ENCODE peak calls at places on chromosomes 5 and 9, in seven cellular contexts. N is fibroblast of the aortic adventitia, G is fibroblast of lung, R is A673, O is cardiac fibroblast, P is body of pancreas, S is tibial artery. H is an unnamed sample.

GRCh38 chr5:133827830-133828229 is 140.6 kb downstream of the C5orf15 start:
- DNase-seq in N (no peak), G (no peak), R (no peak), O (no peak), P (no peak), S (no peak), H (no peak)

GRCh38 chr5:67240846-67241245 is 44.2 kb upstream of the CD180 start:
- DNase-seq in N (no peak), G (peak; percentile 57), R (peak; percentile 40), O (no peak), P (no peak), S (no peak), H (no peak)

GRCh38 chr9:15295761-15296405 is 11.1 kb downstream of the TTC39B start:
- DNase-seq in N (peak; percentile 73), G (peak; percentile 88), R (no peak), O (peak; percentile 89), P (peak; percentile 42), S (no peak), H (no peak)

GRCh38 chr9:38180631-38181030 is 111.6 kb upstream of the SHB start:
- DNase-seq in N (no peak), G (no peak), R (no peak), O (no peak), P (no peak), S (no peak), H (no peak)

GRCh38 chr5:172768098-172768572 is 2.9 kb downstream of the DUSP1 start:
- DNase-seq in N (no peak), G (no peak), R (no peak), O (no peak), P (no peak), S (no peak), H (no peak)

GRCh38 chr5:172055421-172055820 is 49.0 kb upstream of the FBXW11 start:
- DNase-seq in N (no peak), G (no peak), R (no peak), O (no peak), P (no peak), S (no peak), H (no peak)

GRCh38 chr5:83551826-83552225 is 80.3 kb downstream of the VCAN start:
- DNase-seq in N (peak; percentile 90), G (peak; percentile 74), R (no peak), O (peak; percentile 69), P (no peak), S (no peak), H (no peak)

GRCh38 chr5:146624179-146624578 is 108.2 kb upstream of the GPR151 start:
- DNase-seq in N (no peak), G (no peak), R (no peak), O (no peak), P (no peak), S (no peak), H (no peak)

GRCh38 chr9:126722252-126722921 is 82.5 kb upstream of the ZBTB43 start:
- DNase-seq in N (no peak), G (peak; percentile 53), R (peak; percentile 91), O (peak; percentile 37), P (peak; percentile 81), S (peak; percentile 63), H (no peak)

GRCh38 chr9:134585746-134586706 is 55.6 kb upstream of the COL5A1 start:
- DNase-seq in N (peak; percentile 51), G (peak; percentile 85), R (peak; percentile 48), O (peak; percentile 69), P (no peak), S (no peak), H (no peak)

GRCh38 chr9:134928796-134929559 is 11.3 kb upstream of the FCN1 start:
- DNase-seq in N (no peak), G (no peak), R (no peak), O (no peak), P (no peak), S (peak; percentile 71), H (no peak)

DNA sequence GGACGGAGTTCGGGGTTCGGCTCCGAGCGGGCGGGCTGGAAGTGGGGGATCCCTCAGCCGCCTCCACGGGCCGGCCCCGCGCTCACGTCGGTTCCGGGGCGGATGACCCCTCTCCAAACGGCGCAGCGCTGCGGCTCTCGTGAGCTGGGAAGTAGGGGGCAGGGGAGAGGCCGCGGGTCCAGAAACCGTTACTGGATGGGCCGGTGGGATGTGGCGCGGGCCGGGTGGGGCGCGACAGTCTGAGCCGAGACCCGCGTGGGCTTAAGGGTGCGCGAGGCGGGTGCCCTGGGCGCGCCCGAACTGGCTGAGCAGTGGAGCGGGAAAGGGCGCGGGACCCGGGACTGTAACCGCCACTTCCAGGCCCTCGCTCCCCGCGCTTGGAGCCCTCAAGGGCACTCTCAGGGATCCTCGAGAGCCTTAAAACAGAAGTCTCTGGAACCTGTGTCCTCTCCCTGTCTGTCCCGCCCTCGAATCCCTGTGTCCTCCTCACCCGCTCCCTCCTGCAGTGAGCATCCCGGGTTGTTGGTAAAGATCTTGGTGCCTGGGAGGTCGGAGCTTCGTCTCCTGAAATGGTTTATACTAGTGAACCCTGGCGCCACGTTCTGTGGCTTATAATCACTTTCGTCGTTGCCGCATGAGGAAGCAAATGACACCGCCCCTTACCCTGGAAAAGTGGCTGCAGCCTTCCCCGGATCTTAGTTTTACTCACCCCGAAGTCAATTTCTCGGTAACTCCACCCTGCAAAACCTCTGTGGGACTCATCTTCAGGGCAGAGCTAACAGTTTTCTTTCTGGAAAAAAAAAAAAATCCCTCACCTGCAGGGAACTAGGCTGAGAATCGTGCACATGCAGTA is 571 bp upstream of the MARCHF11 start:
- DNase-seq in N (no peak), G (no peak), R (no peak), O (no peak), P (peak; percentile 6), S (no peak), H (no peak)
- H3K4me3 ChIP-seq in N (no peak overlapping the region), G (no peak overlapping the region), R (no peak overlapping the region), O (no peak overlapping the region), P (no peak overlapping the region), S (no peak overlapping the region), H (no peak overlapping the region)

DNA sequence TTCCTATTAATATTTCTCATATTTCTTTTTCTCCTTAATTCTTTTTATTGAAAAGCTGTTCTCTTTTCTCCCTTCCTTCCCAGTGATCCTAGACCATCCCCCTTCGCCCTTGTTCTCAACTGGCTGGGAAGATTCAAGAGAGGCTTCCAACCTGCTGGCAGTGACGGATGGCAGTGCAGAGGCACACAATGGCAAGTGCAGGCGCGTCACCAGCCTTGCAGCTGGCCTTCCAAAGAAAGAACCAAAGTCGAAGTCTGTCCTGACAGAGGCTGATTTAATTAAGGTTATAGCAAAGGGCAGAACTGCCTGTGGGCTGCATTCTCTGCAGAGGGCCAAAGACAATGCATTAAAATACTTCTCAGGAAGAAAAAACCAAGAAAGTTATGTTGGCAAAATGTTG is 7.4 kb downstream of the CEMIP2 start:
- DNase-seq in N (no peak), G (peak; percentile 49), R (peak; percentile 26), O (no peak), P (peak; percentile 40), S (no peak), H (no peak)
- TF ChIP-seq CTCF in N (no peak), G (no peak), R (no peak), O (no peak), P (no peak), S (no peak), H (no peak)

DNA sequence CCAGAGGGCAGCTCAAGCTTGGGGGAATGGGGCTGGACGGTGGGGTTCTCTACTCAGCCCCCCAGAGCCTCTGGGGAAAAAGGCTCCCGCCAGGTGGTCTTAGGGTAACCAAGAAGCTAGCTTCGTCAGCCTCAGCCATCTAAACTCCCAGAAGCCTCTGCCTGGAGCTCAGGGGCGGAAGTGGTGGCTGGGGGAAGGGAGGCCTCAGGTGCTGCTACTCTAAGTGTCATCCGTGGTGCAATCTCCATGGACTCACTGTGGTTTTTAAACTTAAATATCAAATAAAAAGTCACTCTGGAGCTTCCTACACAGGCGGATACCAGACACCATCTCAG is 748 bp downstream of the DOCK2 start:
- DNase-seq in N (no peak), G (no peak), R (no peak), O (no peak), P (no peak), S (no peak), H (no peak)
- H3K4me3 ChIP-seq in N (no peak overlapping the region), G (no peak overlapping the region), R (no peak overlapping the region), O (no peak overlapping the region), P (no peak overlapping the region), S (peak overlapping the region; percentile 39), H (no peak overlapping the region)

DNA sequence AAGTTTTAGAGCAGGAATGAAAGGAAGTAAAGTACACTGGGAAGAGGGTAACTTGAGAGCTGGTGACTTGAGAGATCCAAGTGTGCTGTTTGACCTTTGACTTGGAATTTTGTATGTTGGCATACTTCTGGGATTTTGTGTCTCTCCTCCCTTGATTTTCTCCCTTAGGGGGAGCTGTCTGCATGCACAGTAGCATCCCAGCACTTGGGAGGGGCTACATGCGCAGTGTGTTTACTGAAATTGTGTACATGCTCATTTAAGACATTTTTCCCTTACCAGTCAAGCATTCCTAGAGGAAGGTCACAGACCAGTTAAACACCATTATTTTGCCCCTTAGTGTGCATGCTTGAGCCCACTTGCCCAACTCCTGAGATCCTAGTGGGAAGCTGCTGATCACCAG is 120.1 kb downstream of the ZNF622 start:
- DNase-seq in N (no peak), G (no peak), R (peak; percentile 51), O (peak; percentile 1), P (peak; percentile 23), S (no peak), H (no peak)
- TF ChIP-seq CTCF in N (no peak), G (no peak), R (peak; percentile 57), O (no peak), P (peak; percentile 56), S (no peak), H (no peak)

GRCh38 chr5:124859027-124859426 is 112.6 kb upstream of the ZNF608 start:
- DNase-seq in N (no peak), G (no peak), R (peak; percentile 11), O (no peak), P (no peak), S (no peak), H (no peak)
- H3K4me3 ChIP-seq in N (no peak overlapping the region), G (no peak overlapping the region), R (no peak overlapping the region), O (no peak overlapping the region), P (no peak overlapping the region), S (no peak overlapping the region), H (peak overlapping the region; percentile 23)